ENCODE peak calls at places on chromosomes 2 and 18, in five cellular contexts. R is tibial artery, O is AG08396, D is LoVo, I is left ventricle myocardium superior. G is an unnamed sample.

GRCh38 chr2:145592362-145592761 is 1072.4 kb upstream of the ZEB2 start:
- DNase-seq in R (no peak), O (no peak), D (no peak), I (no peak), G (no peak)

GRCh38 chr2:226155476-226155875 is 644.1 kb downstream of the IRS1 start:
- DNase-seq in R (no peak), O (no peak), D (no peak), I (no peak), G (no peak)

GRCh38 chr18:67733094-67733493 is 216.6 kb upstream of the DSEL start:
- DNase-seq in R (no peak), O (peak; percentile 7), D (no peak), I (no peak), G (peak; percentile 17)

GRCh38 chr2:234494361-234495075 is 2.4 kb downstream of the ARL4C start:
- DNase-seq in R (no peak), O (peak; percentile 40), D (no peak), I (no peak), G (peak; percentile 67)

GRCh38 chr2:200449149-200449548 is 60.7 kb downstream of the KCTD18 start:
- DNase-seq in R (no peak), O (no peak), D (no peak), I (no peak), G (no peak)

GRCh38 chr2:32061973-32062861 is 1.1 kb upstream of the SPAST start:
- DNase-seq in R (peak; percentile 59), O (peak; percentile 18), D (peak; percentile 5), I (peak; percentile 49), G (peak; percentile 23)

GRCh38 chr2:59398081-59398480 is 1155.4 kb downstream of the BCL11A start:
- DNase-seq in R (no peak), O (no peak), D (no peak), I (no peak), G (no peak)

GRCh38 chr2:219939647-219940046 is 312.2 kb downstream of the SLC4A3 start:
- DNase-seq in R (no peak), O (no peak), D (no peak), I (no peak), G (no peak)

GRCh38 chr2:217289909-217290283 is 430.0 kb upstream of the TNP1 start:
- DNase-seq in R (no peak), O (no peak), D (no peak), I (peak; percentile 26), G (peak; percentile 37)

GRCh38 chr2:96733931-96734330 is 5.9 kb downstream of the LMAN2L start:
- DNase-seq in R (no peak), O (no peak), D (no peak), I (no peak), G (no peak)

GRCh38 chr2:128270306-128271185 is 48.1 kb downstream of the HS6ST1 start:
- DNase-seq in R (no peak), O (no peak), D (no peak), I (no peak), G (no peak)

GRCh38 chr18:36628435-36629094 is 200.2 kb downstream of the TPGS2 start:
- DNase-seq in R (no peak), O (peak; percentile 84), D (no peak), I (no peak), G (no peak)

GRCh38 chr2:225452677-225453076 is 53.2 kb downstream of the NYAP2 start:
- DNase-seq in R (no peak), O (no peak), D (no peak), I (no peak), G (no peak)

GRCh38 chr18:52200406-52200805 is 139.6 kb upstream of the DCC start:
- DNase-seq in R (no peak), O (no peak), D (no peak), I (no peak), G (peak; percentile 6)

GRCh38 chr2:121319941-121320340 is 34.9 kb upstream of the TFCP2L1 start:
- DNase-seq in R (no peak), O (no peak), D (no peak), I (no peak), G (no peak)

GRCh38 chr18:48388478-48388877 is 20.7 kb downstream of the ZBTB7C start:
- DNase-seq in R (no peak), O (no peak), D (no peak), I (no peak), G (no peak)

GRCh38 chr2:220279840-220280239 is 652.4 kb downstream of the SLC4A3 start:
- DNase-seq in R (no peak), O (no peak), D (no peak), I (no peak), G (peak; percentile 47)

GRCh38 chr18:21740724-21741510 is at the start of gene MIB1:
- DNase-seq in R (peak; percentile 45), O (peak; percentile 64), D (no peak), I (peak; percentile 99), G (peak; percentile 94)

GRCh38 chr18:25425030-25425429 is 73.1 kb upstream of the ZNF521 start:
- DNase-seq in R (no peak), O (no peak), D (no peak), I (no peak), G (no peak)

GRCh38 chr2:115691409-115691808 is 1249.0 kb downstream of the DPP10 start:
- DNase-seq in R (no peak), O (no peak), D (no peak), I (no peak), G (no peak)

GRCh38 chr2:226142452-226142851 is 657.2 kb downstream of the IRS1 start:
- DNase-seq in R (no peak), O (no peak), D (no peak), I (no peak), G (no peak)

GRCh38 chr2:208406474-208407451 is at the start of gene PTH2R:
- DNase-seq in R (no peak), O (peak; percentile 28), D (no peak), I (peak; percentile 26), G (no peak)

GRCh38 chr2:25330273-25330672 is 11.5 kb downstream of the DNMT3A start:
- DNase-seq in R (no peak), O (no peak), D (no peak), I (no peak), G (no peak)

GRCh38 chr2:20617081-20617575 is 33.8 kb downstream of the HS1BP3 start:
- DNase-seq in R (peak; percentile 72), O (no peak), D (no peak), I (peak; percentile 90), G (no peak)